ENCODE peak calls at places on chromosomes 5 and 9, in seven cellular contexts. Q is sigmoid colon, R is Calu3, L is GM13977, K is neural crest cell, M is fibroblast of lung, H is ascending aorta. T is an unnamed sample.

GRCh38 chr5:158634713-158635112 is 465.0 kb downstream of the EBF1 start:
- DNase-seq in L (no peak), M (no peak), K (no peak), Q (peak), R (no peak), H (no peak), T (no peak)

GRCh38 chr9:114366334-114367128 is 21.3 kb downstream of the AKNA start:
- DNase-seq in R (no peak), M (peak), Q (no peak), H (no peak), L (peak), K (no peak), T (peak)

GRCh38 chr5:144156767-144157171 is 13.7 kb downstream of the YIPF5 start:
- DNase-seq in L (no peak), H (no peak), M (no peak), K (no peak), Q (no peak), R (no peak), T (peak)

GRCh38 chr5:128227984-128228383 is 144.4 kb downstream of the SLC12A2 start:
- DNase-seq in L (no peak), Q (no peak), H (no peak), M (peak), K (no peak), R (no peak), T (peak)

GRCh38 chr9:114850871-114851270 is 45.0 kb upstream of the TNFSF15 start:
- DNase-seq in K (no peak), H (no peak), L (no peak), Q (no peak), R (no peak), M (no peak), T (no peak)

GRCh38 chr5:123089572-123089970 is 530 bp downstream of the PRDM6 start:
- DNase-seq in R (peak), Q (peak), L (peak), K (peak), M (peak), H (no peak), T (peak)

GRCh38 chr5:10977011-10977410 is 216.0 kb upstream of the DAP start:
- DNase-seq in M (no peak), R (no peak), H (no peak), K (no peak), L (no peak), Q (no peak), T (no peak)

GRCh38 chr5:135861646-135862045 is 27.2 kb downstream of the SLC25A48 start:
- DNase-seq in M (no peak), Q (no peak), K (no peak), L (no peak), R (no peak), H (no peak), T (no peak)

GRCh38 chr9:7237473-7238243 is 479.9 kb downstream of the KDM4C start:
- DNase-seq in L (no peak), M (peak), Q (no peak), R (no peak), H (no peak), K (no peak), T (peak)

GRCh38 chr9:88781500-88782391 is 209.5 kb upstream of the S1PR3 start:
- DNase-seq in R (no peak), K (peak), M (peak), H (no peak), Q (no peak), L (no peak), T (peak)

GRCh38 chr5:96265487-96265886 is 167.6 kb downstream of the PCSK1 start:
- DNase-seq in R (no peak), H (no peak), L (no peak), Q (no peak), M (no peak), K (no peak), T (no peak)

GRCh38 chr9:96068511-96068910 is 193.0 kb downstream of the ERCC6L2 start:
- DNase-seq in R (no peak), L (no peak), Q (no peak), K (no peak), H (no peak), M (no peak), T (peak)

GRCh38 chr9:96072930-96073329 is 197.4 kb downstream of the ERCC6L2 start:
- DNase-seq in Q (no peak), L (no peak), K (no peak), M (no peak), H (no peak), R (no peak), T (no peak)

GRCh38 chr9:96073531-96074284 is 198.2 kb downstream of the ERCC6L2 start:
- DNase-seq in Q (no peak), R (peak), L (no peak), K (no peak), M (no peak), H (no peak), T (no peak)

GRCh38 chr9:96069821-96070220 is 194.3 kb downstream of the ERCC6L2 start:
- DNase-seq in R (no peak), L (no peak), H (no peak), M (no peak), Q (no peak), K (no peak), T (no peak)

DNA sequence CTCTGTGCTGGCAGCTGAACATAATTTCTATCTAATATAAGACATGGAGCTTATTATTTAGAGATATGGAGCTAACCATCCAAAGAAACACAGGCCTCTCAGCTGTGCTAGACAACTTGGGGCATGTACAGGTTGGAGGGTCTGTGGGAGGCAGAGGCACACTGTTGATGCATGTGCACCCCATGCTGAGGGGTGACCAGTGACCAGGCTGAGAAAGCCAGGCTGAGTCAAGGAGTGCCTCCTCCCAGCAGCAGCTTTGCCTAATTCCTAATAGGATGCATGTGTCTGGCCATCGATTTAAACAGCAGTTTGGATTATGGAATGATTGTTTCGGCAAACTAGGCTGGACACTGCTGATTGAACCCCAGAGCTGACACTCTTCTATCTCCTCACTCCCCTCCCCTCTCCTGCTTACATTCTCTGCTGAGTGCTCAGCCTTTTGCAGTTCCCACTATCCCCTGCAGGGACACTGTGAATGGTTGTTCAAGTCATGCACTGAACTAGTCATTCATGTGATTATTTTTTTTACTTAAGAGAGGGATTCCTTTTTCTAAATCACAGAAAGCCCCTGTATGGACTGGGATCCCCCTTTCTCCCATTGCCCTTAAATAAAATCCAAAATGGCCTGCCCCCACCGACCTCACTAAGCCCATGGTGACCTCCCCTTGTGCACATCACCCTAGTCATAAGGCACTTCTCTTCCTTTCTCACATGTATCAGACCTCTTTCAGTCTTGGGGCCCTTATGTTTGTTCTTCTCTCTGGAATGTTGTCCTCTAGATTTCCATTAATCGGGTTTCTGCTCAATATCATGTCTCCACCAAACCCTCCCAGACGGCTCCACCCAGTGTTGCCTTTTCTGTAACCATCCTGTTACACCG is 196.0 kb downstream of the ERCC6L2 start:
- DNase-seq in Q (no peak), L (peak), H (no peak), K (peak), M (peak), R (peak), T (peak)
- TF ChIP-seq CTCF in Q (no peak), L (peak), H (no peak), K (peak), M (peak), R (peak), T (peak)

DNA sequence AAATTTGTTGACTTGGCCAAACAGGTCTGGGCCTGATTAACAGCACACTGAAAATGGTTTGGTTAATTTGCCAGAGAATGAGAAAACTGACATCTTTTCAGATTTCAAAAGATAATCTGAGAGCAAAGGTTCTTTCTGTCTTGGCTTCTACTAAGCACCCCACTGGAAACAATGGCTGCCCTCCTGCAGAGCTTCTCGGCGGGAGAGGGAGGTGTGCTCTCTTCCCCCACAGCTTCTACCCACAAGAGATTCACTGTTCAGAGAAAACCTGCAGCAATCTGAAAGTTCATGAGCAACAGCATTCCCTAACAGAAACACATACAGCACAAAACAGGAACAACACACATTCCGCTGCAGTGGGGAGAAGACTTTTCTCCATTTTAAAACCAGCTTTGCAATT is 3.0 kb downstream of the DNAH5 start:
- DNase-seq in Q (no peak), L (no peak), R (no peak), M (no peak), K (no peak), H (no peak), T (no peak)
- TF ChIP-seq CTCF in Q (no peak), L (no peak), R (no peak), M (no peak), K (no peak), H (no peak), T (no peak)

GRCh38 chr5:167050568-167051214 is 1240.8 kb upstream of the WWC1 start:
- DNase-seq in Q (no peak), L (no peak), M (peak), H (no peak), K (no peak), R (no peak), T (peak)
- TF ChIP-seq CTCF in Q (no peak), L (no peak), M (no peak), H (no peak), K (peak), R (no peak), T (no peak)

GRCh38 chr5:921456-921855 is 28.8 kb downstream of the TRIP13 start:
- DNase-seq in M (no peak), R (no peak), H (no peak), K (no peak), L (no peak), Q (no peak), T (no peak)
- TF ChIP-seq CTCF in M (no peak), R (no peak), H (no peak), K (no peak), L (no peak), Q (no peak), T (no peak)

DNA sequence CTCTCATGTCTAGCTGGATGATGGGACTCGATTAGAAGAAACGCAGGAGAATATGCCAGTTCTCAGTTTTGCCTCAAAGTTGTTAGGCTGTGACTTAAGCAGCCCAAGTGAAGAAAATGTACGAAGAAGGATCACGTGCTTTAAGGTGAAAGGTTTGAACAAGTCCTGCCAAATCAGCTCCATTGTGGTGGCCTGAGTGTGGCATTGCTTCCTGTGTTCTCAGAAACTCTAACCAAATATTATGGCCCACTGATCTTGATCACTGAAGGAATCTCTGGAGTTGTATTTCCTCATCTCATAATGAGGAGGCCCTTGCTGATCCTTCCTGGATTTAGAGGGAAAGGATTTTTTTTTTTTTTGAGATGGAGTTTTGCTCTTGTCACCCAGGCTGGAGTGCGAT is 44.0 kb downstream of the OTULIN start:
- DNase-seq in M (no peak), R (no peak), H (no peak), L (no peak), K (no peak), Q (no peak), T (no peak)
- TF ChIP-seq CTCF in M (no peak), R (no peak), H (no peak), L (no peak), K (no peak), Q (no peak), T (no peak)

GRCh38 chr9:124313940-124314339 is 56.2 kb downstream of the NEK6 start:
- DNase-seq in Q (no peak), M (no peak), H (no peak), K (no peak), L (no peak), R (no peak), T (no peak)

GRCh38 chr9:124308606-124309310 is 51.0 kb downstream of the NEK6 start:
- DNase-seq in Q (no peak), R (no peak), M (no peak), H (no peak), L (no peak), K (no peak), T (no peak)

GRCh38 chr9:124312290-124313265 is 54.8 kb downstream of the NEK6 start:
- DNase-seq in Q (no peak), R (no peak), K (no peak), M (no peak), H (no peak), L (no peak), T (no peak)

GRCh38 chr9:124309665-124310064 is 51.9 kb downstream of the NEK6 start:
- DNase-seq in L (no peak), K (no peak), R (peak), Q (no peak), H (peak), M (peak), T (peak)

DNA sequence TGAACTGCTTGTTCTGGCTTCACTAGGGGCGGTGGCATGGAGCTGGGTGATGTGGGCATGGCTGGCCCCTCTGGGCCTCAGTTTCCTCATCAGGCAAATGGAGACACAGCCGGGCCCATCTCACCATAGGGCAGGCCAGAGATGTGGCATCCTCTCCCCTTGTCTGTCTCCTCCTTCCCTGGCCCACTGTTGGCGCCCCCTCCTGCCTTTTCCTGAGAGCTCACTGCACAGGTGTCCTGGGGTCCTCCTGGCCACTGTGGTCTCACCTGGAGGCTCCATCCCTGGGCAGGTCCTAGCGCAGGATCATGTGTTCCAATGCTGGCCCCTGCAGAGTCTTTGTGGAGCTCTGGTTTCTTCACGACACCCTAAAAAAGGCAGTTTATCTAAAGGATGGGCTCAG is 53.5 kb downstream of the NEK6 start:
- DNase-seq in L (no peak), K (no peak), H (no peak), Q (no peak), M (no peak), R (no peak), T (no peak)
- TF ChIP-seq CTCF in L (peak), K (no peak), H (no peak), Q (no peak), M (no peak), R (no peak), T (peak)

GRCh38 chr5:150272531-150272930 is 17.0 kb downstream of the CAMK2A start:
- DNase-seq in M (peak), Q (no peak), R (peak), L (peak), K (peak), H (no peak), T (peak)
- TF ChIP-seq CTCF in M (peak), Q (no peak), R (no peak), L (peak), K (peak), H (no peak), T (peak)

GRCh38 chr9:127170049-127170448 is 47.6 kb upstream of the ANGPTL2 start:
- DNase-seq in M (no peak), L (no peak), R (no peak), K (no peak), Q (peak), H (no peak), T (no peak)
- TF ChIP-seq CTCF in M (no peak), L (no peak), R (no peak), K (no peak), Q (no peak), H (no peak), T (no peak)

T was measured in choroid plexus epithelial cell.